ENCODE peak calls at places on chromosomes 1 and 21, in seven cellular contexts. One of them, this sample, is unnamed.

GRCh38 chr1:191174298-191174697 is 696.6 kb upstream of the BRINP3 start:
- DNase-seq in AG08396: no peak
- DNase-seq in Peyer's patch: no peak
- DNase-seq in bronchial epithelial cell: no peak
- DNase-seq in HFFc6: no peak
- DNase-seq in NB4: peak
- DNase-seq in T follicular helper cell: no peak
- DNase-seq in this sample: no peak

GRCh38 chr1:55168353-55168752 is 46.8 kb downstream of the USP24 start:
- DNase-seq in AG08396: no peak
- DNase-seq in Peyer's patch: no peak
- DNase-seq in bronchial epithelial cell: no peak
- DNase-seq in HFFc6: no peak
- DNase-seq in NB4: no peak
- DNase-seq in T follicular helper cell: no peak
- DNase-seq in this sample: no peak

GRCh38 chr1:9252999-9253398 is 18.4 kb downstream of the H6PD start:
- DNase-seq in AG08396: no peak
- DNase-seq in Peyer's patch: no peak
- DNase-seq in bronchial epithelial cell: no peak
- DNase-seq in HFFc6: no peak
- DNase-seq in NB4: no peak
- DNase-seq in T follicular helper cell: no peak
- DNase-seq in this sample: no peak

GRCh38 chr1:185861630-185862029 is 127.4 kb downstream of the HMCN1 start:
- DNase-seq in AG08396: no peak
- DNase-seq in Peyer's patch: no peak
- DNase-seq in bronchial epithelial cell: peak
- DNase-seq in HFFc6: no peak
- DNase-seq in NB4: no peak
- DNase-seq in T follicular helper cell: no peak
- DNase-seq in this sample: no peak

GRCh38 chr1:228273720-228274451 is 66.0 kb downstream of the OBSCN start:
- DNase-seq in AG08396: no peak
- DNase-seq in Peyer's patch: peak
- DNase-seq in bronchial epithelial cell: no peak
- DNase-seq in HFFc6: no peak
- DNase-seq in NB4: no peak
- DNase-seq in T follicular helper cell: no peak
- DNase-seq in this sample: no peak

GRCh38 chr1:84257617-84258016 is 43.9 kb upstream of the SAMD13 start:
- DNase-seq in AG08396: no peak
- DNase-seq in Peyer's patch: no peak
- DNase-seq in bronchial epithelial cell: no peak
- DNase-seq in HFFc6: no peak
- DNase-seq in NB4: no peak
- DNase-seq in T follicular helper cell: no peak
- DNase-seq in this sample: no peak

GRCh38 chr21:34595457-34595856 is 19.5 kb downstream of the RCAN1 start:
- DNase-seq in AG08396: no peak
- DNase-seq in Peyer's patch: no peak
- DNase-seq in bronchial epithelial cell: no peak
- DNase-seq in HFFc6: no peak
- DNase-seq in NB4: no peak
- DNase-seq in T follicular helper cell: no peak
- DNase-seq in this sample: no peak

GRCh38 chr1:82875170-82875569 is 1074.4 kb downstream of the ADGRL2 start:
- DNase-seq in AG08396: no peak
- DNase-seq in Peyer's patch: no peak
- DNase-seq in bronchial epithelial cell: no peak
- DNase-seq in HFFc6: no peak
- DNase-seq in NB4: no peak
- DNase-seq in T follicular helper cell: no peak
- DNase-seq in this sample: no peak

GRCh38 chr1:230332429-230333088 is 93.6 kb downstream of the PGBD5 start:
- DNase-seq in AG08396: no peak
- DNase-seq in Peyer's patch: no peak
- DNase-seq in bronchial epithelial cell: no peak
- DNase-seq in HFFc6: no peak
- DNase-seq in NB4: no peak
- DNase-seq in T follicular helper cell: no peak
- DNase-seq in this sample: no peak

GRCh38 chr1:57278558-57278957 is 145.3 kb downstream of the DAB1 start:
- DNase-seq in AG08396: no peak
- DNase-seq in Peyer's patch: no peak
- DNase-seq in bronchial epithelial cell: no peak
- DNase-seq in HFFc6: no peak
- DNase-seq in NB4: no peak
- DNase-seq in T follicular helper cell: no peak
- DNase-seq in this sample: no peak

GRCh38 chr1:28553229-28553930 is 495 bp downstream of the TRNAU1AP start:
- DNase-seq in AG08396: peak
- DNase-seq in Peyer's patch: peak
- DNase-seq in bronchial epithelial cell: peak
- DNase-seq in HFFc6: peak
- DNase-seq in NB4: peak
- DNase-seq in T follicular helper cell: no peak
- DNase-seq in this sample: no peak

GRCh38 chr1:155938220-155938627 is 3.2 kb upstream of the RXFP4 start:
- DNase-seq in AG08396: peak
- DNase-seq in Peyer's patch: no peak
- DNase-seq in bronchial epithelial cell: peak
- DNase-seq in HFFc6: peak
- DNase-seq in NB4: peak
- DNase-seq in T follicular helper cell: no peak
- DNase-seq in this sample: no peak

GRCh38 chr1:230821346-230821745 is 47.0 kb downstream of the C1orf198 start:
- DNase-seq in AG08396: no peak
- DNase-seq in Peyer's patch: no peak
- DNase-seq in bronchial epithelial cell: no peak
- DNase-seq in HFFc6: no peak
- DNase-seq in NB4: no peak
- DNase-seq in T follicular helper cell: no peak
- DNase-seq in this sample: no peak

GRCh38 chr21:9750341-9751086 is 770.9 kb upstream of the TPTE start:
- DNase-seq in AG08396: no peak
- DNase-seq in Peyer's patch: no peak
- DNase-seq in bronchial epithelial cell: no peak
- DNase-seq in HFFc6: no peak
- DNase-seq in NB4: no peak
- DNase-seq in T follicular helper cell: no peak
- DNase-seq in this sample: no peak